ENCODE peak calls at places on chromosomes 12 and 14, in eight cellular contexts. A is DMS53; R is stimulated activated CD4-positive, alpha-beta T cell treated with anti-CD3 and anti-CD28 coated beads, Interleukin-12 subunit alpha, Interleukin-12 subunit beta, amount 100 ng/mL, for 4 hours; N is activated naive CD4-positive, alpha-beta T cell treated with anti-CD3 and anti-CD28 coated beads, Interleukin-2, amount 50 U/mL, for 72 hours; Q is ACHN; H is PC-9; M is germinal center; D is activated T-helper 1 cell treated with anti-CD3 and anti-CD28 coated beads, Interleukin-2, amount 50 U/mL, for 16 hours. X is an unnamed sample.

GRCh38 chr12:96140110-96140509 is 54.1 kb upstream of the ELK3 start:
- DNase-seq in A (peak; percentile 30), H (no peak), M (no peak), Q (peak; percentile 9), R (no peak), N (no peak), D (no peak), X (no peak)

GRCh38 chr12:108649126-108649525 is 15.4 kb upstream of the SELPLG start:
- DNase-seq in Q (no peak), D (no peak), H (no peak), M (no peak), A (no peak), R (no peak), N (no peak), X (no peak)

GRCh38 chr12:80472912-80473500 is 29.0 kb downstream of the PTPRQ start:
- DNase-seq in Q (peak; percentile 75), H (peak; percentile 3), M (peak; percentile 1), D (no peak), N (no peak), R (no peak), A (peak; percentile 91), X (no peak)

GRCh38 chr14:50577983-50578382 is 18.0 kb downstream of the ATL1 start:
- DNase-seq in M (no peak), H (no peak), Q (no peak), N (no peak), A (no peak), R (no peak), D (no peak), X (no peak)

GRCh38 chr12:133058203-133059125 is 21.2 kb downstream of the ZNF84 start:
- DNase-seq in A (peak; percentile 61), N (no peak), H (no peak), R (no peak), M (no peak), D (no peak), Q (peak; percentile 15), X (no peak)

GRCh38 chr14:53509227-53509822 is 356.2 kb upstream of the DDHD1 start:
- DNase-seq in D (no peak), Q (no peak), N (no peak), H (no peak), A (no peak), M (no peak), R (no peak), X (no peak)

GRCh38 chr12:42336286-42336685 is 10.3 kb downstream of the PPHLN1 start:
- DNase-seq in D (no peak), A (no peak), Q (no peak), H (no peak), M (no peak), R (no peak), N (no peak), X (no peak)

GRCh38 chr12:53999596-54000104 is 311 bp upstream of the HOXC9 start:
- DNase-seq in D (no peak), A (peak; percentile 48), M (peak; percentile 42), N (no peak), H (no peak), R (no peak), Q (peak; percentile 89), X (no peak)

GRCh38 chr14:58299665-58300202 is 1.4 kb downstream of the ARID4A start:
- DNase-seq in Q (no peak), A (peak; percentile 40), N (no peak), D (no peak), M (peak; percentile 5), R (no peak), H (peak; percentile 5), X (no peak)

X was measured in H1.